ENCODE peak calls at places on chromosomes 7 and 10, in six cellular contexts. E is IMR-90, S is body of pancreas, B is HepG2, C is lower leg skin, F is spleen. W is an unnamed sample.

GRCh38 chr7:55266243-55266642 is 98.9 kb upstream of the LANCL2 start:
- DNase-seq in E (peak), S (no peak), B (no peak), C (no peak), F (no peak), W (no peak)

GRCh38 chr10:15485684-15486316 is 114.7 kb upstream of the FAM171A1 start:
- DNase-seq in E (no peak), S (no peak), B (no peak), C (no peak), F (no peak), W (peak)

GRCh38 chr7:42029405-42029804 is 207.6 kb downstream of the GLI3 start:
- DNase-seq in E (no peak), S (no peak), B (no peak), C (no peak), F (no peak), W (no peak)

GRCh38 chr10:70169661-70170364 is 501 bp downstream of the SAR1A start:
- DNase-seq in E (no peak), S (no peak), B (no peak), C (peak), F (no peak), W (no peak)

GRCh38 chr7:137592232-137592896 is 248.8 kb upstream of the PTN start:
- DNase-seq in E (peak), S (peak), B (peak), C (peak), F (no peak), W (peak)

GRCh38 chr7:2016021-2016631 is 216.6 kb downstream of the MAD1L1 start:
- DNase-seq in E (no peak), S (peak), B (no peak), C (no peak), F (peak), W (no peak)

GRCh38 chr10:3126741-3127342 is 45.7 kb downstream of the PITRM1 start:
- DNase-seq in E (no peak), S (peak), B (no peak), C (no peak), F (no peak), W (no peak)

GRCh38 chr10:99852481-99853213 is 70.2 kb downstream of the ABCC2 start:
- DNase-seq in E (no peak), S (no peak), B (no peak), C (no peak), F (no peak), W (no peak)

GRCh38 chr10:37975407-37975991 is 948 bp downstream of the ZNF25 start:
- DNase-seq in E (peak), S (no peak), B (no peak), C (no peak), F (no peak), W (no peak)

DNA sequence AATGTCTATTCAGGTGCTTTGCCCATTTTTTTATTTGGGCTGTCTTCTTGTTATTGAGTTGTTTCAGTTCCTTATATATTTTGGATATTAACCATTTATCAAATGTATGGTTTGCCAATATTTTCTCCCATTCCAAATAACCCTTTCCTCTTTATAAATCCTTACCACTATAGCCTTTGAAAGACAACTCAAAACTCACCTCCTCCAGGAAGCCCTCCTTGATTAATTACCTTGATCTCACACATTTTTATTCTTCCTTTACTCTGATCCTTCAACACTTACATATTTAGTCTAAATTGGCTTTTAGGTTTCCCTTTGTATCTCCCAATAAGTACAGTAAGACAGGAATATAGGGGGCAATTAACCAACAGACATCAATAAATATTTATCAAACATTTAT is 42.9 kb downstream of the NRCAM start:
- DNase-seq in E (no peak), S (no peak), B (no peak), C (no peak), F (no peak), W (no peak)
- TF ChIP-seq POLR2A in E (no peak), S (no peak), B (no peak), C (no peak), F (no peak), W (no peak)

DNA sequence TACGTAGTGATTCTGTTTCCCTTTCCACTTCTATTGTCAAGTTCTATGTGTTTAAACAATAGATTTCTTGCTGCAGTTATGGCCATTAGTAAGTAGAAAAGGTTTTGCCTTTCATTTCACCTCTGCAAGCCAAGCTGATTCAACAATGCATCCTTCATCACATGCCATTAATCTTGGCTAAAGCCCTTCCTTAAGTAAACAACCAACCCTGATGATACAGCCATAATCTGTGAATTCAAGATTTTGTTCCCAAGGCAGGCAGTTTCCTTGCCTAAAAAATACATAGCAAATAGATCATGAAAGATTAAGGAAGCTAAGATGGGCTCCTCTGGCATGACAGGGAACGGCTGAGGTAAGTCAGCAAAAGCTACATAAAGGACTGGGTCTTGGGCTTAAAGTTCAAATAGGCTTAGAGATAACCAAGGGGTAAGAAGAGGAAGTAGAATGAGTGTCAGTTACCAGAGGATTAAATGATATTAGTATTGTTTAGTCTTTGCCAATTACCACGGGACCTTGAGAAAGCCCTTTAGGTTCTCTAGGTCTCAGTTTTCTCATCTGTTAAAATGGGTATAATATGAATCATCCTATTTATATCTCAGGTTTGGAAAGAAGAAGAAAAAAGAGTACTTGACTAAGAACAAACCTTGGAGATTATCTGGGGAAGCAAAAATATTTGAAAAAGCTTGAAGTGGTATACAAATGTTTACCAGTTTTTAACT is 35.9 kb upstream of the ANK3 start:
- DNase-seq in E (peak), S (no peak), B (no peak), C (no peak), F (no peak), W (no peak)
- TF ChIP-seq POLR2A in E (no peak), S (no peak), B (no peak), C (no peak), F (no peak), W (no peak)

DNA sequence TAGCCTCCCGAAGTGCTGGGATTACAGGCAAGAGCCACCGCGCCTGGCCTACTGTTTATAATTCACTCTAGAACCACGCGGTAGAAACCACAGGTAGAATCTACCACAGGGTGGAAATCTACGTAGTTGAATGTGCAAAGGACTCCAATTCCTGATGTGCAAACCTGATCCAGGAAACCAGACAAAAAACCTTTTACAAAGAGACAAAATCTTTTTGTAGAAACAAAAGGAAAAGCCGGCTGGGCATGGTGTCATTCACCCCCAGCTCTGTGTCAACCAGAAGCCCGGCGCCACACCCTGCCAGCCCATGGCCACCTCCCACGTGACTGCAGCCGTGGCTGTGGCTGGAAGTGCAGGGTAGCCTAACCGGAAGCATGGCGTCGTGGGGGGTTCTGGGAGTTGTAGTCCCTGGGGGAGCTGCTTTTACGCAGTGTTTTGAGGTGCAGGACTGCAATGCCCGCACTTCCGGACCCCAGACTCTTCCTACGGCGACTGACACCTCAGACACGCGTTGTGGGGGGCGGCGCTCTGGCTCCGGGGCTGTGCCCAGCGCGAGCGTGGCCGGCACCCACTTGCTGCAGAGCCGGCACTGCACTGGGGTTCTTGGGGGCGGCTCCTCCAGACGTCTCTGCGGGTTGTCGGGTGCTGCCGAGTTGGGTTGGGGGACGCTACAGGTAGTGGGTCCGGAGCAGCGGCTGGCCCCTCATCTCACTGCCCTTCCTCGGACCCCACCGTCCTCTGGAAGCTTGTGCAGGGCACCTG is 41.5 kb upstream of the RNF216 start:
- DNase-seq in E (peak), S (peak), B (peak), C (peak), F (peak), W (peak)
- TF ChIP-seq POLR2A in E (no peak), S (peak), B (peak), C (no peak), F (no peak), W (no peak)

DNA sequence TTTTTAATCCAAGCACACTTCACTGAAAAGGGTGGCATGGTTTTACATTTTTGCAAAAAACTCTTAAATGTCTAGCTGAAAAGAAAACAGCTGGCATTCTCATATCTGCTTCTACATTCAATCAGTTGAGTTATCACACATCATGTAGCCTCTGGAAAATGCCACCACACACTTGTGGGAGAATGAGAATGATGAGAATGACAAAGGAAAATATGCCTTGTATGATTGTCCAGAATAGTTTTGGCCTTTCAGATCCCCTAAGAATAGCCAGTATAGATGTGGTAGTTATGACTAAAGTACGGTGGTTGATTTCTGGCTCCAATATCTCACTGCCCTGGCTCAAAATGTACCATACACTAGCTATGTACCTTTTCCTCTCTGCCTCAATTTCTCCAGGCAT is 30.2 kb upstream of the FRMD4A start:
- DNase-seq in E (no peak), S (no peak), B (no peak), C (no peak), F (no peak), W (no peak)
- TF ChIP-seq POLR2A in E (no peak), S (no peak), B (no peak), C (no peak), F (no peak), W (no peak)

DNA sequence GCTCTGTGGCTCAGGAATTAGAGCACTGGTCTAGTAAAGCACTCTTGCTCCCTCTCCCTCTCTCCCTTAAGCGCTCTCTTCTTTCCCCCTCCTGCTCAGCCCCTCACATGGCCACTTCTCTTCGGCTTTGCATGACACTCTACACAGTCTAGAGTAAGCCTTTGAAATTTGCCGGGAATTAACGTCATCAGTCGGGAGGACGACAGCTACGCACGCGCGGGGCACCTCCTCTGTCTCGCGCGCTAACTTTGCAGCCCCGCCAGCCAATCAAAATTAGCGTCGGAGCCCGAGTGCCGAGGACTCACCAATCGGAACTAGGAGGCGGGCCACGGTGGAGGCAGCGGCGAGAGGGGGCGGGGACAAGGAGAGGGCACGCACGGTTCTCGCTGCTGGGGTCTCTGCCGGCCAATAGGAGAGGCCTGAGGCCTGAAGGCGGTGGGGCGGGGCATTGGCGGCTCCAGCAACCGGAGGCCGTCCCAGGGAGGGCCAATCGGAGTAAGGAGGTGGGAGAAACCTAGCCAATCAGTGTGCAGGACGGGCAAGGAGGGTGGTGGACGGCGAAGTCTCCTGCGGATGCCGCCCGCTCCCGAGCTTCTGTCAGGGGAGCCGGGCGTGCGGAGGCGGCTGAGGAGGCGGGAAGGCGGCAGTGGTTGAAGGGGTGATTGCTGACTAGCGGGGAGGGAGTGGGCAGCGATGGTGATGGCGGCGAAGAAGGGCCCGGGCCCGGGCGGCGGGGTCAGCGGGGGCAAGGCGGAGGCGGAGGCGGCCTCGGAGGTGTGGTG is at the start of gene AGFG2:
- DNase-seq in E (peak), S (peak), B (peak), C (peak), F (peak), W (peak)
- TF ChIP-seq POLR2A in E (peak), S (peak), B (peak), C (no peak), F (no peak), W (peak)

DNA sequence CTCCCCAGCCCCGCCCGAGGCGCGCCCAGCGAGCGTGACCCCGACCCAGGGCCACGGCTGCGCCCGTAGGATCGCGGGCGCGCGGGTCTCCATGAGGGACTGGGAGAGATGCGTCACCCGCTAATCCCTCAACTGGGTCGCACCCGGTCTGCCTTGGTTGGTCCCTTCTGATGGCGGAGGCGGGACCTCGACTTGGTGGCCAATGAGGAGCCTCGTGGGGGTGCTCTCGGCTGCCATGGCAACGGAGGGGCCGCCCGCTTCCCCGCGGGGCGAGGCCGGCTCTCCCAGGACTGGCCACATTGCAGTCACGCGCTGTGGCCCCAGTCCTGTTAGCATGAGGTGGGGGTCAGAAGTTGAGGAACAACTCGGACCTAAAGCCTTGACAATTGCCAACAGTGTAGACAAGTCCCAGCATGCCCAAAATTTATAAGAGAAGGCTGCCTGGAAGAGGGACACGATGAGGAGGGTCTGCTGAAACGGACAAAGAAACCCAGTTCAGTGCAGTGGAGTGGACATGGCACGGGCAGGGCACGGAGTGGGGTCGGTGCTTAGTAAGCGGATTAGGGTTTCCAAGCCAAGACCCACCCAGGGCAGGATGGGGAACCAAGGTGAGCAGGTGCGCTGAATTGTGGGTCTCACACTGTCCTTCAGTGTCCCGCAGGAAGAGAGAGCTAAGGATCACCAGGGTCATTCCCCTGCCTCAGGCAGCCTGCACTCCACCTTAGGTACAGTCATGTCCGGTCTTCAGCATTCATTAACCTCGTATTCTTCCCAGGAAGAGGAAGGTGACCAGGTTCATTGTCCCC is 24.4 kb downstream of the DDIT4 start:
- DNase-seq in E (peak), S (peak), B (no peak), C (peak), F (peak), W (peak)
- TF ChIP-seq POLR2A in E (peak), S (peak), B (no peak), C (no peak), F (peak), W (peak)

GRCh38 chr10:125123363-125124113 is 36.8 kb downstream of the CTBP2 start:
- DNase-seq in E (peak), S (peak), B (no peak), C (peak), F (peak), W (peak)
- TF ChIP-seq POLR2A in E (no peak), S (peak), B (no peak), C (no peak), F (no peak), W (no peak)

GRCh38 chr7:148882668-148883232 is 1.3 kb downstream of the EZH2 start:
- DNase-seq in E (no peak), S (peak), B (no peak), C (no peak), F (no peak), W (no peak)

GRCh38 chr7:148884299-148885022 is 370 bp upstream of the EZH2 start:
- DNase-seq in E (peak), S (peak), B (peak), C (peak), F (peak), W (peak)

GRCh38 chr7:148883233-148884048 is 650 bp downstream of the EZH2 start:
- DNase-seq in E (no peak), S (peak), B (no peak), C (peak), F (peak), W (peak)

GRCh38 chr7:148884049-148884298 is at the start of gene EZH2:
- DNase-seq in E (no peak), S (no peak), B (no peak), C (no peak), F (no peak), W (no peak)

GRCh38 chr7:148882192-148882591 is 1.9 kb downstream of the EZH2 start:
- DNase-seq in E (no peak), S (no peak), B (no peak), C (no peak), F (no peak), W (no peak)
- TF ChIP-seq POLR2A in E (no peak), S (no peak), B (no peak), C (no peak), F (no peak), W (no peak)

DNA sequence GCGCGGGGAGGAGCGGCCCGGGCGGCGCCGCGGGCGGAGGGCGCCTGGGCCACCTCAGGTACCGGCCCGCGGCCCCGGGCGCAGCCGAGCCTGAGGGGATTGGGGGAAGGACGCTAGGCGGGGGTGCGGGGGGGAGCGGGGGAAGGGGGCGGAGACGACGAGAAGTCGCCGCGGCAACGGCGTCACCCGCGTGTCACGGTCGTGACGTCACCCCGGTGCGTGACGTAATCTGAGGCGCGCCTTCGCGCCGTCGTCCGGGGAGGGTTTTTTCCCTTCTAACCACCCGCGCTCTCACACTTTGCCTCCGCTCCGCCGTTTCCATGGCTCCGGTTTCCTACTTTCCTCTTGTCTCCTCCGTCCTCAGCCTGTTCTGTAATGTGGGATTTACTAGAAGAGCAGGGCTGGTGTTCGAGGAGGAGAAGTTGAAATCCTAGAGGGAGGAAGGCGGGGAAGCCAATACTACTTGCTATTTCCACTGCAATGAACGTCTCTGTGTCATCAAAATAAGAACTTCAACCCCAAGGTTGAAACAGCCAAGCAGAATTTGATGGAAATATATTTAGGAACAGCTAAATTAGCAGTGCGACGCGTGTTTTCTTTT is at the start of gene BRAF:
- DNase-seq in E (peak), S (peak), B (peak), C (peak), F (peak), W (peak)
- TF ChIP-seq POLR2A in E (no peak), S (peak), B (peak), C (no peak), F (no peak), W (no peak)

GRCh38 chr7:87219545-87220025 is at the start of gene TMEM243:
- DNase-seq in E (peak), S (peak), B (peak), C (peak), F (peak), W (peak)
- TF ChIP-seq POLR2A in E (peak), S (peak), B (no peak), C (no peak), F (peak), W (peak)

W was measured in thyroid gland.